ENCODE peak calls at places on chromosome 4, in seven cellular contexts. O, W, B, G, A, S and N are unnamed samples.

GRCh38 chr4:147060171-147060931 is 114.7 kb upstream of the TTC29 start:
- DNase-seq in O (no peak), W (peak), B (no peak), G (peak), A (no peak), S (no peak), N (no peak)

GRCh38 chr4:164440196-164440595 is 313.7 kb upstream of the SMIM31 start:
- DNase-seq in O (no peak), W (peak), B (no peak), G (no peak), A (no peak), S (no peak), N (no peak)

GRCh38 chr4:152999376-153000067 is 63.4 kb downstream of the FHDC1 start:
- DNase-seq in O (no peak), W (no peak), B (no peak), G (no peak), A (no peak), S (no peak), N (peak)

GRCh38 chr4:242121-242848 is 63.0 kb downstream of the ZNF732 start:
- DNase-seq in O (peak), W (peak), B (peak), G (peak), A (peak), S (no peak), N (peak)

GRCh38 chr4:24482871-24483270 is 101.5 kb downstream of the DHX15 start:
- DNase-seq in O (no peak), W (no peak), B (no peak), G (no peak), A (no peak), S (no peak), N (no peak)

GRCh38 chr4:118037955-118038354 is 3.7 kb downstream of the NDST3 start:
- DNase-seq in O (no peak), W (no peak), B (no peak), G (no peak), A (no peak), S (no peak), N (no peak)

GRCh38 chr4:123667991-123668390 is 271.4 kb downstream of the SPRY1 start:
- DNase-seq in O (no peak), W (no peak), B (no peak), G (no peak), A (no peak), S (no peak), N (no peak)

GRCh38 chr4:142168181-142168580 is 531.8 kb downstream of the IL15 start:
- DNase-seq in O (no peak), W (no peak), B (no peak), G (no peak), A (no peak), S (no peak), N (no peak)

GRCh38 chr4:1683371-1683902 is 676 bp downstream of the FAM53A start:
- DNase-seq in O (peak), W (peak), B (no peak), G (peak), A (peak), S (no peak), N (peak)

GRCh38 chr4:138898282-138898681 is 117.3 kb upstream of the NOCT start:
- DNase-seq in O (no peak), W (peak), B (no peak), G (peak), A (no peak), S (no peak), N (no peak)

GRCh38 chr4:26015133-26015651 is 101.2 kb downstream of the SMIM20 start:
- DNase-seq in O (no peak), W (peak), B (no peak), G (peak), A (no peak), S (no peak), N (peak)

GRCh38 chr4:146382194-146382593 is 139.5 kb downstream of the SLC10A7 start:
- DNase-seq in O (no peak), W (no peak), B (no peak), G (no peak), A (no peak), S (no peak), N (no peak)

GRCh38 chr4:44086753-44087152 is 361.9 kb downstream of the KCTD8 start:
- DNase-seq in O (no peak), W (peak), B (no peak), G (no peak), A (no peak), S (no peak), N (no peak)

GRCh38 chr4:153518001-153518400 is 51.8 kb downstream of the TMEM131L start:
- DNase-seq in O (peak), W (peak), B (no peak), G (no peak), A (no peak), S (no peak), N (no peak)

GRCh38 chr4:173167793-173168395 is 717 bp upstream of the GALNT7 start:
- DNase-seq in O (peak), W (no peak), B (peak), G (no peak), A (peak), S (peak), N (peak)

GRCh38 chr4:54197926-54198325 is 31.2 kb upstream of the PDGFRA start:
- DNase-seq in O (no peak), W (no peak), B (no peak), G (no peak), A (no peak), S (no peak), N (no peak)

GRCh38 chr4:89539374-89539773 is 231.8 kb upstream of the GPRIN3 start:
- DNase-seq in O (no peak), W (peak), B (no peak), G (peak), A (no peak), S (no peak), N (no peak)

GRCh38 chr4:98113005-98113404 is 30.3 kb downstream of the STPG2 start:
- DNase-seq in O (no peak), W (peak), B (no peak), G (peak), A (no peak), S (no peak), N (no peak)

GRCh38 chr4:17163156-17163555 is 264.7 kb upstream of the LDB2 start:
- DNase-seq in O (no peak), W (no peak), B (no peak), G (no peak), A (no peak), S (no peak), N (no peak)